ENCODE peak calls at places on chromosomes 6 and 20, in six cellular contexts. A, F, Y, O, C and V are unnamed samples.

GRCh38 chr6:71444222-71444621 is 155.6 kb downstream of the OGFRL1 start:
- DNase-seq in Y (no peak), F (no peak), A (no peak), C (no peak), O (no peak), V (no peak)

GRCh38 chr6:80214436-80215022 is 108.1 kb downstream of the BCKDHB start:
- DNase-seq in F (no peak), Y (no peak), O (peak; percentile 45), C (peak; percentile 51), A (peak; percentile 79), V (no peak)

GRCh38 chr20:10637062-10637559 is 36.7 kb downstream of the JAG1 start:
- DNase-seq in C (peak; percentile 60), A (peak; percentile 82), O (no peak), F (no peak), Y (peak; percentile 92), V (no peak)

GRCh38 chr20:10132391-10132790 is 86.2 kb upstream of the SNAP25 start:
- DNase-seq in F (no peak), C (no peak), A (no peak), O (no peak), Y (no peak), V (no peak)

GRCh38 chr6:37324131-37325033 is 29.4 kb upstream of the RNF8 start:
- DNase-seq in Y (no peak), A (peak; percentile 21), O (no peak), F (no peak), C (peak; percentile 23), V (no peak)

GRCh38 chr6:52564856-52565255 is 12.0 kb downstream of the TRAM2 start:
- DNase-seq in Y (no peak), F (no peak), O (no peak), A (no peak), C (no peak), V (no peak)

GRCh38 chr6:56348578-56348977 is 101.2 kb upstream of the COL21A1 start:
- DNase-seq in C (no peak), Y (no peak), O (no peak), A (no peak), F (no peak), V (no peak)

GRCh38 chr6:94372229-94372628 is 952.9 kb upstream of the EPHA7 start:
- DNase-seq in O (no peak), A (no peak), Y (no peak), C (no peak), F (no peak), V (no peak)

GRCh38 chr6:79335133-79335674 is 100.7 kb upstream of the HMGN3 start:
- DNase-seq in Y (no peak), F (no peak), C (no peak), A (peak; percentile 11), O (no peak), V (no peak)

GRCh38 chr20:46677608-46678007 is 11.6 kb downstream of the TP53RK start:
- DNase-seq in O (no peak), A (no peak), F (no peak), C (no peak), Y (no peak), V (no peak)

GRCh38 chr6:150290429-150290828 is 78.4 kb upstream of the IYD start:
- DNase-seq in C (no peak), O (no peak), F (no peak), A (peak; percentile 29), Y (no peak), V (no peak)

GRCh38 chr6:101961357-101961756 is 567.8 kb downstream of the GRIK2 start:
- DNase-seq in A (no peak), Y (no peak), F (no peak), C (no peak), O (no peak), V (no peak)

GRCh38 chr6:83615025-83615999 is 93.6 kb downstream of the SNAP91 start:
- DNase-seq in A (peak; percentile 55), F (no peak), C (peak; percentile 56), Y (no peak), O (peak; percentile 71), V (peak; percentile 24)

GRCh38 chr20:32912688-32913087 is 54.0 kb downstream of the EFCAB8 start:
- DNase-seq in Y (no peak), O (no peak), C (no peak), A (peak; percentile 4), F (no peak), V (no peak)

GRCh38 chr6:34760108-34760507 is 2.8 kb downstream of the SNRPC start:
- DNase-seq in A (no peak), F (no peak), Y (no peak), O (no peak), C (no peak), V (no peak)

GRCh38 chr6:103273048-103273447 is 1586.7 kb downstream of the HACE1 start:
- DNase-seq in F (no peak), C (peak; percentile 43), O (peak; percentile 23), A (peak; percentile 1), Y (no peak), V (no peak)

GRCh38 chr6:19691465-19692167 is 145.6 kb upstream of the ID4 start:
- DNase-seq in C (no peak), F (no peak), A (peak; percentile 16), Y (peak; percentile 66), O (peak; percentile 15), V (peak; percentile 41)

GRCh38 chr6:129686941-129687627 is 22.9 kb downstream of the ARHGAP18 start:
- DNase-seq in O (no peak), C (peak; percentile 90), A (peak; percentile 62), Y (no peak), F (no peak), V (no peak)

GRCh38 chr20:19976595-19977372 is 40.4 kb upstream of the NAA20 start:
- DNase-seq in C (peak; percentile 61), A (peak; percentile 79), Y (peak; percentile 87), F (peak; percentile 83), O (no peak), V (peak; percentile 80)

GRCh38 chr20:997486-997885 is 4.6 kb downstream of the RSPO4 start:
- DNase-seq in Y (no peak), F (no peak), O (no peak), C (no peak), A (no peak), V (no peak)

GRCh38 chr20:47760686-47761477 is 24.4 kb downstream of the SULF2 start:
- DNase-seq in F (no peak), A (no peak), C (no peak), Y (no peak), O (no peak), V (no peak)

DNA sequence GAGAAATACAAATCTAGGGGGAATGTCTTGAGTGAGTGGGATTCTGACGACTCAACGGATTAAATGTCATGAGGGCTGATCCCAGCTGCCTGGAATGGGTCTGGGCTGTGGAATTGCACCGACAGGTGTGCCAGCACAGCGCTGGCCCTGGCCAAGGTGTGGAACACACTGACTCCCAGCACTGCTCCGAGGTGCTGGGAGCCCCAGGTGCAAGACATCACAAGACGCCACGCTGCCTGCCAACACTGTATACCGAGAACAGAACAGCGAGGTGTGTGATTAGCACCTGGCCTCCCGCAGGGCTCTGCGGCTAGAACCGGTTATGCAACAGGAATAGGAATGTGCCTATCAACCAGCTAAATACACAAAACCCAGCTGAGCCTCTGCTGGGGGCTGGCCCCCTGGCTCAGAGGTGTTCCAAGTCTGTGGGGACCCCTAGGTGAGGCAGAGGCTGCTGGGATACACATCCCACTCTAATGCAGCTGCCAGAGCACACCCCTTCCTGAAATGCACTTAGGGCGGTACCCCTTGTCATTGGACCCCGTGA is 24.8 kb upstream of the APMAP start:
- DNase-seq in C (no peak), F (peak; percentile 89), Y (peak; percentile 63), O (no peak), A (no peak), V (peak; percentile 84)
- TF ChIP-seq CTCF in C (no peak), F (no peak), Y (no peak), O (no peak), A (no peak), V (no peak)

DNA sequence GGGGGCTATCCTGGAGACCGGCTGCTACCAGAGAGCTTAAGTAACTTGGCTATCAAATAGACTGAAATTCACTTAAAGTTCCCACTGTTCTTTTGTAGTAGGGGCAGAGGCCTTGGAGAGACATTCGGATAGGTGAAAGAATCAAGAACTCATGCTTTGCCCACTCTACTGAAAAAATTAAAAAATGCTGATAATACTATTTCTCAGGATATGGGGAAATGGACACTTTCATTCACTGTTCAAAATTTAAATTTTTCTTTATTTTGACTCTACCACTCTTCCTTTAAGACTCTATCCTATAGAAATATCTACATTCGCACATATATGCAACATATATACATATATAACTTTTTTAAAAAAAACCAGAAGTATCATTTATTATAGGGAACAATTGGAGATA is 117.8 kb upstream of the CHD6 start:
- DNase-seq in F (no peak), Y (no peak), C (no peak), O (no peak), A (no peak), V (no peak)
- TF ChIP-seq CTCF in F (no peak), Y (no peak), C (no peak), O (no peak), A (no peak), V (no peak)

DNA sequence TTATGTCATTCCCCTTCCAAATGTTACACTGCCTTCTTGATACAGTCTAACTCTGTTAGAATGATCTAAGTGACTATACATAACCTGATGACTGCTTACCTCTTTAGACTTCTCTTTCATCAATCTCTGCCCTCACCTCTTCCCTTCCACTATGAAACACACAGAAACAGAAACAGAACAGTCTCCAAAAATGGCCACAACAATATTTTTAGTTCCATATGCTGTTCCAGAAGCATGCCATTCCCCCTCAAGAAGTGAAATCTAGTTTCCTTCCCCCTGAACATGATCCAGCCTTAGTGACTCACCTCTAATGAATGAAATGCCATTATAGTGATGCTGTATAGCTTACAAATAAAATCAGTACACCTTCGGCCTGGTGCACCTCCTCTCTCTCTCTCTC is 229.3 kb upstream of the TENT5A start:
- DNase-seq in F (no peak), A (peak; percentile 75), O (no peak), C (no peak), Y (no peak), V (no peak)
- TF ChIP-seq CTCF in F (no peak), A (no peak), O (no peak), C (no peak), Y (no peak), V (no peak)

GRCh38 chr20:50108571-50109235 is 4.2 kb downstream of the UBE2V1 start:
- DNase-seq in O (no peak), C (no peak), F (no peak), Y (no peak), A (no peak), V (no peak)
- TF ChIP-seq CTCF in O (no peak), C (no peak), F (no peak), Y (no peak), A (no peak), V (no peak)

GRCh38 chr6:158799051-158799792 is 19.9 kb downstream of the EZR start:
- DNase-seq in Y (no peak), A (peak; percentile 59), C (no peak), F (no peak), O (peak; percentile 72), V (no peak)
- TF ChIP-seq CTCF in Y (no peak), A (no peak), C (no peak), F (no peak), O (peak; percentile 32), V (no peak)